ENCODE peak calls at places on chromosomes 5 and 9, in nine cellular contexts. M is CD4-positive, alpha-beta T cell; K is activated CD4-positive, alpha-beta T cell treated with anti-CD3 and anti-CD28 coated beads, Interleukin-2, amount 50 U/mL, for 1 hour; R is stimulated activated CD4-positive, alpha-beta T cell treated with anti-CD3 and anti-CD28 coated beads, Interleukin-15, amount 100 ng/mL, for 24 hours; I is K562; W is NCI-H1105; C is fibroblast of pulmonary artery; N is frontal cortex; X is tibial nerve. Q is an unnamed sample.

GRCh38 chr9:123548749-123549545 is 192.9 kb downstream of the CRB2 start:
- DNase-seq in M (no peak), K (no peak), R (peak; percentile 85), I (peak; percentile 13), W (no peak), C (peak; percentile 42), N (no peak), X (no peak), Q (no peak)

GRCh38 chr5:141703133-141703561 is 21.1 kb upstream of the ARAP3 start:
- DNase-seq in M (no peak), K (no peak), R (no peak), I (no peak), W (no peak), C (no peak), N (no peak), X (no peak), Q (no peak)

GRCh38 chr5:126531543-126532120 is 63.4 kb downstream of the ALDH7A1 start:
- DNase-seq in M (no peak), K (no peak), R (no peak), I (no peak), W (peak; percentile 11), C (peak; percentile 45), N (no peak), X (no peak), Q (no peak)

GRCh38 chr5:14444988-14445387 is 136.6 kb upstream of the OTULINL start:
- DNase-seq in M (no peak), K (no peak), R (no peak), I (no peak), W (no peak), C (peak; percentile 45), N (no peak), X (no peak), Q (peak; percentile 68)

GRCh38 chr5:125480901-125481300 is 734.5 kb upstream of the ZNF608 start:
- DNase-seq in M (no peak), K (no peak), R (no peak), I (no peak), W (no peak), C (no peak), N (no peak), X (no peak), Q (no peak)

GRCh38 chr9:38622083-38622674 is 1.8 kb upstream of the ANKRD18A start:
- DNase-seq in M (no peak), K (peak; percentile 4), R (peak; percentile 32), I (no peak), W (peak; percentile 60), C (no peak), N (peak; percentile 18), X (no peak), Q (no peak)

GRCh38 chr5:157915638-157916037 is 56.7 kb upstream of the CLINT1 start:
- DNase-seq in M (no peak), K (no peak), R (no peak), I (no peak), W (peak; percentile 81), C (peak; percentile 75), N (peak; percentile 17), X (peak; percentile 34), Q (peak; percentile 16)

GRCh38 chr5:33422191-33422590 is 18.6 kb upstream of the TARS1 start:
- DNase-seq in M (no peak), K (no peak), R (no peak), I (no peak), W (no peak), C (no peak), N (no peak), X (no peak), Q (no peak)

GRCh38 chr5:145025775-145026174 is 809.4 kb downstream of the PRELID2 start:
- DNase-seq in M (no peak), K (no peak), R (no peak), I (no peak), W (no peak), C (no peak), N (no peak), X (no peak), Q (no peak)

GRCh38 chr5:167030500-167031120 is 1260.8 kb upstream of the WWC1 start:
- DNase-seq in M (no peak), K (no peak), R (no peak), I (no peak), W (no peak), C (no peak), N (no peak), X (no peak), Q (peak; percentile 2)

GRCh38 chr9:79862921-79863890 is 291.4 kb downstream of the TLE4 start:
- DNase-seq in M (no peak), K (no peak), R (no peak), I (no peak), W (no peak), C (no peak), N (no peak), X (no peak), Q (no peak)

GRCh38 chr5:180777475-180777874 is 25.1 kb downstream of the MGAT1 start:
- DNase-seq in M (no peak), K (no peak), R (no peak), I (no peak), W (no peak), C (no peak), N (no peak), X (no peak), Q (no peak)

GRCh38 chr9:2257530-2257929 is 242.4 kb downstream of the SMARCA2 start:
- DNase-seq in M (no peak), K (no peak), R (no peak), I (no peak), W (no peak), C (no peak), N (no peak), X (no peak), Q (no peak)

GRCh38 chr5:170443624-170444023 is 54.5 kb upstream of the KCNMB1 start:
- DNase-seq in M (no peak), K (no peak), R (no peak), I (no peak), W (no peak), C (no peak), N (no peak), X (no peak), Q (no peak)

GRCh38 chr5:135242021-135242480 is 157.0 kb downstream of the MACROH2A1 start:
- DNase-seq in M (no peak), K (no peak), R (no peak), I (no peak), W (no peak), C (peak; percentile 47), N (no peak), X (no peak), Q (peak; percentile 95)

GRCh38 chr9:100455470-100455869 is 17.5 kb upstream of the TMEFF1 start:
- DNase-seq in M (no peak), K (no peak), R (no peak), I (no peak), W (no peak), C (peak; percentile 55), N (no peak), X (no peak), Q (peak; percentile 33)

GRCh38 chr9:12640866-12641636 is 52.1 kb upstream of the TYRP1 start:
- DNase-seq in M (no peak), K (no peak), R (no peak), I (no peak), W (peak; percentile 75), C (no peak), N (no peak), X (no peak), Q (no peak)

GRCh38 chr5:159826351-159827222 is 89.7 kb upstream of the ADRA1B start:
- DNase-seq in M (no peak), K (no peak), R (peak; percentile 4), I (no peak), W (no peak), C (peak; percentile 79), N (no peak), X (no peak), Q (peak; percentile 79)

GRCh38 chr9:137240841-137241489 is at the start of gene TUBB4B:
- DNase-seq in M (peak; percentile 99), K (peak; percentile 96), R (peak; percentile 97), I (peak; percentile 90), W (peak; percentile 98), C (peak; percentile 100), N (peak; percentile 100), X (peak; percentile 99), Q (peak; percentile 100)

GRCh38 chr5:59724482-59725392 is 168.8 kb downstream of the PDE4D start:
- DNase-seq in M (no peak), K (no peak), R (peak; percentile 45), I (peak; percentile 44), W (peak; percentile 3), C (peak; percentile 80), N (no peak), X (no peak), Q (peak; percentile 56)

GRCh38 chr5:116424951-116425350 is 149.7 kb downstream of the SEMA6A start:
- DNase-seq in M (no peak), K (no peak), R (no peak), I (no peak), W (no peak), C (no peak), N (no peak), X (no peak), Q (no peak)

GRCh38 chr5:104429911-104430310 is 867.3 kb upstream of the NUDT12 start:
- DNase-seq in M (no peak), K (no peak), R (no peak), I (no peak), W (no peak), C (no peak), N (no peak), X (no peak), Q (no peak)

GRCh38 chr9:137311171-137311970 is 9.3 kb upstream of the NRARP start:
- DNase-seq in M (no peak), K (no peak), R (peak; percentile 46), I (peak; percentile 79), W (no peak), C (peak; percentile 26), N (peak; percentile 38), X (no peak), Q (no peak)

GRCh38 chr9:137272241-137273094 is 5.1 kb upstream of the TOR4A start:
- DNase-seq in M (no peak), K (no peak), R (no peak), I (no peak), W (no peak), C (no peak), N (no peak), X (no peak), Q (no peak)

GRCh38 chr5:179777456-179777855 is 16.3 kb upstream of the LTC4S start:
- DNase-seq in M (no peak), K (no peak), R (no peak), I (no peak), W (no peak), C (no peak), N (no peak), X (no peak), Q (no peak)

GRCh38 chr9:28289732-28290131 is 716.5 kb upstream of the C9orf72 start:
- DNase-seq in M (no peak), K (no peak), R (no peak), I (no peak), W (no peak), C (no peak), N (no peak), X (no peak), Q (no peak)

GRCh38 chr5:169003721-169004481 is 297.0 kb downstream of the SLIT3 start:
- DNase-seq in M (no peak), K (no peak), R (no peak), I (no peak), W (no peak), C (no peak), N (no peak), X (no peak), Q (peak; percentile 8)

GRCh38 chr9:14752271-14752670 is 29.7 kb upstream of the CER1 start:
- DNase-seq in M (no peak), K (no peak), R (no peak), I (no peak), W (peak; percentile 61), C (peak; percentile 25), N (no peak), X (no peak), Q (no peak)

GRCh38 chr5:79636981-79637733 is 24.9 kb downstream of the TENT2 start:
- DNase-seq in M (no peak), K (no peak), R (no peak), I (no peak), W (no peak), C (peak; percentile 61), N (no peak), X (no peak), Q (no peak)

GRCh38 chr5:168070761-168071160 is 220.7 kb upstream of the WWC1 start:
- DNase-seq in M (no peak), K (no peak), R (no peak), I (no peak), W (no peak), C (no peak), N (no peak), X (no peak), Q (no peak)